ENCODE peak calls at places on chromosome 11, in nine cellular contexts. H, J, N, A, Y, I, R, K and G are unnamed samples.

GRCh38 chr11:130780437-130780836 is 135.8 kb downstream of the SNX19 start:
- DNase-seq in H (no peak), J (no peak), N (no peak), A (no peak), Y (no peak), I (no peak), R (no peak), K (no peak), G (no peak)

GRCh38 chr11:46690702-46691101 is 9.7 kb downstream of the ARHGAP1 start:
- DNase-seq in H (no peak), J (no peak), N (no peak), A (no peak), Y (no peak), I (no peak), R (no peak), K (no peak), G (no peak)

GRCh38 chr11:108221401-108221800 is 1.0 kb downstream of the NPAT start:
- DNase-seq in H (peak; percentile 38), J (no peak), N (no peak), A (peak; percentile 79), Y (no peak), I (no peak), R (no peak), K (peak; percentile 32), G (no peak)

GRCh38 chr11:119337581-119338317 is 2.9 kb downstream of the C1QTNF5 start:
- DNase-seq in H (peak; percentile 21), J (no peak), N (peak; percentile 33), A (peak; percentile 77), Y (no peak), I (no peak), R (no peak), K (no peak), G (peak; percentile 36)

GRCh38 chr11:6219359-6219758 is 14.0 kb downstream of the C11orf42 start:
- DNase-seq in H (peak; percentile 92), J (no peak), N (no peak), A (peak; percentile 65), Y (no peak), I (no peak), R (no peak), K (no peak), G (no peak)

GRCh38 chr11:70108250-70108649 is 30.1 kb downstream of the ANO1 start:
- DNase-seq in H (peak; percentile 15), J (peak; percentile 1), N (no peak), A (no peak), Y (no peak), I (no peak), R (no peak), K (no peak), G (no peak)

GRCh38 chr11:95821640-95822039 is 31.3 kb downstream of the CEP57 start:
- DNase-seq in H (peak; percentile 55), J (no peak), N (no peak), A (no peak), Y (no peak), I (no peak), R (no peak), K (no peak), G (no peak)

GRCh38 chr11:46896719-46897406 is 21.5 kb downstream of the LRP4 start:
- DNase-seq in H (peak; percentile 67), J (no peak), N (no peak), A (peak; percentile 36), Y (no peak), I (peak; percentile 26), R (no peak), K (peak; percentile 55), G (peak; percentile 18)

GRCh38 chr11:118911113-118911879 is 14.4 kb downstream of the BCL9L start:
- DNase-seq in H (peak; percentile 48), J (peak; percentile 51), N (no peak), A (no peak), Y (no peak), I (no peak), R (peak; percentile 40), K (no peak), G (no peak)